ENCODE peak calls at places on chromosomes 6 and 20, in five cellular contexts. M is GM06990, Q is IMR-90, I is heart left ventricle, K is endodermal cell. G is an unnamed sample.

GRCh38 chr6:72689107-72689954 is 67.5 kb downstream of the KCNQ5 start:
- DNase-seq in K (no peak), Q (no peak), M (peak; percentile 64), I (no peak), G (no peak)

GRCh38 chr20:272718-273117 is 15.2 kb downstream of the DEFB132 start:
- DNase-seq in M (no peak), K (peak; percentile 3), Q (no peak), I (no peak), G (no peak)

GRCh38 chr6:52077180-52077884 is 10.1 kb downstream of the PKHD1 start:
- DNase-seq in Q (no peak), K (peak; percentile 85), M (no peak), I (no peak), G (no peak)

GRCh38 chr20:18288748-18289705 is 700 bp downstream of the ZNF133 start:
- DNase-seq in K (peak; percentile 65), I (no peak), M (no peak), Q (peak; percentile 17), G (no peak)

GRCh38 chr6:42453027-42453648 is 1.4 kb upstream of the TRERF1 start:
- DNase-seq in K (peak; percentile 96), I (peak; percentile 92), M (peak; percentile 90), Q (peak; percentile 90), G (peak; percentile 81)

GRCh38 chr6:14226051-14226660 is 108.6 kb downstream of the CD83 start:
- DNase-seq in M (no peak), Q (no peak), K (no peak), I (no peak), G (no peak)

GRCh38 chr6:131923356-131923755 is 27.8 kb downstream of the CCN2 start:
- DNase-seq in I (no peak), M (no peak), K (peak; percentile 93), Q (peak; percentile 57), G (no peak)

GRCh38 chr6:72286911-72287311 is 335.0 kb upstream of the KCNQ5 start:
- DNase-seq in M (no peak), Q (peak; percentile 75), I (no peak), K (no peak), G (no peak)

GRCh38 chr6:40588480-40588879 is 1.3 kb upstream of the LRFN2 start:
- DNase-seq in Q (no peak), K (no peak), M (no peak), I (no peak), G (no peak)

GRCh38 chr6:77341058-77341986 is 122.0 kb downstream of the HTR1B start:
- DNase-seq in M (no peak), I (peak; percentile 82), K (no peak), Q (no peak), G (no peak)

GRCh38 chr6:125821825-125822281 is 31.1 kb downstream of the NCOA7 start:
- DNase-seq in K (no peak), M (no peak), Q (no peak), I (peak; percentile 30), G (no peak)

GRCh38 chr6:170152989-170153388 is 137.9 kb downstream of the DLL1 start:
- DNase-seq in K (peak; percentile 88), I (peak; percentile 62), Q (no peak), M (no peak), G (no peak)

GRCh38 chr6:99501762-99502161 is 13.5 kb downstream of the USP45 start:
- DNase-seq in Q (peak; percentile 40), K (no peak), M (no peak), I (no peak), G (no peak)

GRCh38 chr6:5004373-5005037 is 668 bp upstream of the RPP40 start:
- DNase-seq in Q (no peak), I (no peak), K (no peak), M (no peak), G (no peak)

GRCh38 chr20:14609328-14610221 is 272.2 kb upstream of the FLRT3 start:
- DNase-seq in K (no peak), M (no peak), Q (no peak), I (no peak), G (no peak)

GRCh38 chr6:35181933-35182612 is 31.7 kb upstream of the SCUBE3 start:
- DNase-seq in M (peak; percentile 20), I (peak; percentile 70), K (peak; percentile 73), Q (peak; percentile 61), G (peak; percentile 92)

GRCh38 chr20:19986419-19986818 is 30.7 kb upstream of the NAA20 start:
- DNase-seq in K (no peak), M (no peak), Q (peak; percentile 85), I (no peak), G (no peak)

GRCh38 chr20:24157213-24157612 is 168.6 kb upstream of the GGTLC1 start:
- DNase-seq in Q (no peak), K (no peak), M (no peak), I (no peak), G (no peak)

GRCh38 chr6:167141667-167142432 is 15.9 kb downstream of the GPR31 start:
- DNase-seq in K (peak; percentile 89), Q (no peak), M (peak; percentile 75), I (peak; percentile 59), G (no peak)

GRCh38 chr20:35020108-35021031 is 64.7 kb downstream of the MYH7B start:
- DNase-seq in Q (no peak), K (no peak), I (no peak), M (no peak), G (no peak)

GRCh38 chr6:31887608-31888007 is 8.8 kb upstream of the SLC44A4 start:
- DNase-seq in K (no peak), M (no peak), I (no peak), Q (no peak), G (no peak)

GRCh38 chr6:42315991-42316378 is 98.3 kb upstream of the MRPS10 start:
- DNase-seq in I (no peak), K (peak; percentile 79), Q (peak; percentile 99), M (no peak), G (no peak)

GRCh38 chr6:41901882-41902519 is 6.8 kb upstream of the USP49 start:
- DNase-seq in M (no peak), Q (peak; percentile 16), I (no peak), K (peak; percentile 79), G (no peak)

GRCh38 chr20:34948030-34948429 is 7.6 kb downstream of the GSS start:
- DNase-seq in I (no peak), Q (peak; percentile 92), K (no peak), M (no peak), G (no peak)

GRCh38 chr6:35026434-35027222 is 114.5 kb downstream of the TCP11 start:
- DNase-seq in I (peak; percentile 48), M (no peak), Q (no peak), K (no peak), G (no peak)

GRCh38 chr6:39909701-39910100 is 24.6 kb downstream of the MOCS1 start:
- DNase-seq in Q (no peak), I (no peak), K (no peak), M (no peak), G (no peak)

GRCh38 chr6:157592980-157593379 is 212.0 kb downstream of the ZDHHC14 start:
- DNase-seq in I (no peak), Q (no peak), M (no peak), K (no peak), G (no peak)

GRCh38 chr6:157593596-157593995 is 212.6 kb downstream of the ZDHHC14 start:
- DNase-seq in M (no peak), I (no peak), K (no peak), Q (no peak), G (no peak)

GRCh38 chr6:157595768-157596167 is 214.8 kb downstream of the ZDHHC14 start:
- DNase-seq in K (no peak), M (no peak), Q (no peak), I (no peak), G (no peak)

GRCh38 chr6:157592566-157592965 is 211.6 kb downstream of the ZDHHC14 start:
- DNase-seq in M (no peak), I (no peak), K (no peak), Q (no peak), G (no peak)

DNA sequence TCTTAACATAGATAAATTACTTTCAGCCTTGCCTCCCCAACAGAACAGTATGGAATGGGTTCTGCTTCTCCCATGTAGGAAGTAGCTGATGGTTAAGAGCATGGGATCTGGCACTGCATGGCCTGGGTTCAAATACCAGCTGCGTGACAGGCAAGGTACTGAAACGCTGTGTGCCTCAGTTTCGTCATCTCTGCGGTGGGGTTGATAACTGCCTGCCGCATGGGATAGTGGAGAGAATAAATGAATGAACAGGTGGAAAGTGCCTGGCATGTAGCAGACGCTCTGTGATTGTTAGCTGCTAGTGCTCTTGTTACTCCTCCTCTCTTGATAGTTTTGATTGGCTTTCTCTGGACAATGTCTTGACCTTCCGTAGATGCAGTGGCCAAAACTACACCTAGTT is 213.3 kb downstream of the ZDHHC14 start:
- DNase-seq in I (no peak), M (no peak), K (no peak), Q (no peak), G (no peak)
- H3K4me3 ChIP-seq in I (no peak overlapping the region), M (no peak overlapping the region), K (no peak overlapping the region), Q (no peak overlapping the region), G (no peak overlapping the region)

DNA sequence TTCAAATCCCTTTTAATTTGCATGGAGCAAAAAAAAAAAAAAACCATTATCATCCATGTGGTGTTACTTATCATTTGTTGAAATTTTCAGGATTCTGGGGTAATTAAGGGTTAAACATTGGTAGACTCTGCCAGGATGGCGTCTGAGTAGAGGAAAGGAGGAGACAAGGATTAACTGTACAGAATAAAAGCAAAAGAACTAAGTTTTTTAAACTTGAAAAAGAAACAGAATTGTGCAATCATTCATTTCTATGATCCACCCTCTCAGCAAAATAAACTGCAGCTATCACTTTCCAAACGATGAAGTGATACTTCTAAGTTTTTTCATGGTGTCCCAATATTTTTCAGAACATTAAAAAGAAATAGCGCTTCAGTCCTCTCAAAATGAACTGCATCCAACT is 69.6 kb upstream of the LTV1 start:
- DNase-seq in K (no peak), I (no peak), M (no peak), Q (no peak), G (no peak)
- H3K36me3 ChIP-seq in K (peaks cover 94% of the 10 kb centered on the region), I (peaks cover 75% of the 10 kb centered on the region), M (no peaks in the 10 kb centered on the region), Q (peaks cover 18% of the 10 kb centered on the region), G (no peaks in the 10 kb centered on the region)

DNA sequence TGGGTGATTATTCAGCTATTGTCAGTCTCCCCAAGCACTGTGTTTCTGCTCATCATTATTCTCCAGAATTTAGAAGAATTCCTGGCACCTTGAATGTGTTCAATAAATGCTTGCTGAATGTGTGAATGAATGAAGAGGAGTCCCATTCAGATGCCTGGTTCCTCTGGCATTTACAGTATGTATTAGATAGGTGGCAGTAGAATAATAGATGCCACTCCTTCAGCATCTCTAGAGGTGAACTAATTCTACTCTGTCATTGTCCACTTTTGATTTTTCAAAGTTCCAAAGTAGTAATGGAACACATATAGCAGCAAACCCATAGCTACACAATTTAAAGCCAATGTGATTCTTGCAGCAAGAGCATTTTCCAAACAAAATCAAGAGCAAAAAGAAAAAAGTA is 118.9 kb upstream of the CEP162 start:
- DNase-seq in K (no peak), M (no peak), Q (no peak), I (no peak), G (no peak)
- TF ChIP-seq CTCF in K (peak; percentile 55), M (no peak), Q (no peak), I (no peak), G (peak; percentile 12)

GRCh38 chr20:51427625-51428291 is 114.8 kb downstream of the NFATC2 start:
- DNase-seq in I (no peak), K (no peak), Q (no peak), M (no peak), G (no peak)
- H3K4me3 ChIP-seq in I (no peak overlapping the region), K (no peak overlapping the region), Q (no peak overlapping the region), M (no peak overlapping the region), G (no peak overlapping the region)

G was measured in tibial artery.